ENCODE peak calls at places on chromosomes 7 and 10, in five cellular contexts. One of them, this sample, is unnamed.

GRCh38 chr10:97511711-97512445 is 13.2 kb downstream of the UBTD1 start:
- DNase-seq in PC-3: no peak
- DNase-seq in NCI-H1105: no peak
- DNase-seq in ovary: no peak
- DNase-seq in endodermal cell: no peak
- DNase-seq in this sample: no peak

GRCh38 chr10:72736176-72736795 is 44.3 kb downstream of the MCU start:
- DNase-seq in endodermal cell: no peak
- DNase-seq in PC-3: no peak
- DNase-seq in ovary: no peak
- DNase-seq in NCI-H1105: no peak
- DNase-seq in this sample: no peak

GRCh38 chr10:23367896-23368685 is 23.5 kb upstream of the C10orf67 start:
- DNase-seq in ovary: no peak
- DNase-seq in endodermal cell: no peak
- DNase-seq in PC-3: no peak
- DNase-seq in NCI-H1105: no peak
- DNase-seq in this sample: no peak

GRCh38 chr10:70558871-70559810 is 43.4 kb downstream of the PRF1 start:
- DNase-seq in NCI-H1105: no peak
- DNase-seq in endodermal cell: peak
- DNase-seq in PC-3: peak
- DNase-seq in ovary: peak
- DNase-seq in this sample: no peak

GRCh38 chr7:106017657-106018056 is 54.6 kb downstream of the CDHR3 start:
- DNase-seq in endodermal cell: no peak
- DNase-seq in NCI-H1105: no peak
- DNase-seq in PC-3: no peak
- DNase-seq in ovary: no peak
- DNase-seq in this sample: no peak

GRCh38 chr7:47435889-47436312 is 146.0 kb downstream of the TNS3 start:
- DNase-seq in PC-3: peak
- DNase-seq in NCI-H1105: no peak
- DNase-seq in endodermal cell: peak
- DNase-seq in ovary: peak
- DNase-seq in this sample: no peak

GRCh38 chr10:91843083-91843482 is 44.9 kb downstream of the TNKS2 start:
- DNase-seq in PC-3: no peak
- DNase-seq in endodermal cell: no peak
- DNase-seq in NCI-H1105: no peak
- DNase-seq in ovary: no peak
- DNase-seq in this sample: no peak

GRCh38 chr10:62528441-62528840 is 154.3 kb downstream of the ZNF365 start:
- DNase-seq in ovary: no peak
- DNase-seq in NCI-H1105: no peak
- DNase-seq in PC-3: peak
- DNase-seq in endodermal cell: no peak
- DNase-seq in this sample: no peak

GRCh38 chr10:63264852-63265617 is 131.9 kb downstream of the NRBF2 start:
- DNase-seq in NCI-H1105: no peak
- DNase-seq in ovary: no peak
- DNase-seq in endodermal cell: peak
- DNase-seq in PC-3: peak
- DNase-seq in this sample: peak

GRCh38 chr10:28719789-28720436 is 42.6 kb downstream of the BAMBI start:
- DNase-seq in NCI-H1105: no peak
- DNase-seq in PC-3: peak
- DNase-seq in ovary: no peak
- DNase-seq in endodermal cell: no peak
- DNase-seq in this sample: no peak

GRCh38 chr10:79146611-79147130 is 77.9 kb downstream of the ZMIZ1 start:
- DNase-seq in PC-3: no peak
- DNase-seq in NCI-H1105: no peak
- DNase-seq in endodermal cell: no peak
- DNase-seq in ovary: peak
- DNase-seq in this sample: peak

GRCh38 chr10:106502651-106503050 is 661.9 kb downstream of the SORCS1 start:
- DNase-seq in NCI-H1105: no peak
- DNase-seq in ovary: no peak
- DNase-seq in endodermal cell: no peak
- DNase-seq in PC-3: no peak
- DNase-seq in this sample: no peak

This sample was measured in SHP77.